ENCODE peak calls at places on chromosomes 12 and 14, in five cellular contexts. E is AG04450; O is CD8-positive, alpha-beta T cell; D is thyroid gland; S is right lobe of liver. J is an unnamed sample.

GRCh38 chr12:12585115-12585862 is 22.6 kb upstream of the DUSP16 start:
- DNase-seq in E (no peak), O (no peak), D (peak), S (no peak), J (no peak)

GRCh38 chr12:54215990-54216579 is 27.3 kb upstream of the SMUG1 start:
- DNase-seq in E (no peak), O (no peak), D (no peak), S (peak), J (no peak)

GRCh38 chr14:96811265-96811664 is 14.1 kb downstream of the VRK1 start:
- DNase-seq in E (peak), O (no peak), D (no peak), S (no peak), J (no peak)

GRCh38 chr14:71668186-71668912 is 263.9 kb upstream of the RGS6 start:
- DNase-seq in E (no peak), O (no peak), D (no peak), S (no peak), J (no peak)

GRCh38 chr12:68611094-68611818 is 557 bp downstream of the RAP1B start:
- DNase-seq in E (no peak), O (peak), D (peak), S (peak), J (no peak)

GRCh38 chr14:69154779-69155178 is 1.9 kb upstream of the DCAF5 start:
- DNase-seq in E (no peak), O (no peak), D (peak), S (no peak), J (no peak)

GRCh38 chr12:116318738-116319050 is 41.2 kb upstream of the MED13L start:
- DNase-seq in E (no peak), O (no peak), D (peak), S (no peak), J (no peak)

GRCh38 chr12:112540021-112540420 is 121.3 kb downstream of the PTPN11 start:
- DNase-seq in E (no peak), O (no peak), D (no peak), S (no peak), J (no peak)

GRCh38 chr12:94963649-94964048 is 39.8 kb downstream of the NDUFA12 start:
- DNase-seq in E (no peak), O (no peak), D (no peak), S (no peak), J (no peak)

GRCh38 chr12:1297206-1297605 is 297.2 kb downstream of the FBXL14 start:
- DNase-seq in E (no peak), O (no peak), D (no peak), S (no peak), J (no peak)

GRCh38 chr12:121964813-121965643 is 46.6 kb downstream of the CFAP251 start:
- DNase-seq in E (no peak), O (no peak), D (no peak), S (no peak), J (peak)

GRCh38 chr12:105192624-105193225 is 43.2 kb downstream of the APPL2 start:
- DNase-seq in E (no peak), O (no peak), D (no peak), S (no peak), J (no peak)

GRCh38 chr14:100994082-100994481 is 90.6 kb upstream of the RTL1 start:
- DNase-seq in E (no peak), O (no peak), D (no peak), S (no peak), J (no peak)

GRCh38 chr12:94405378-94406116 is 54.1 kb downstream of the CEP83 start:
- DNase-seq in E (no peak), O (no peak), D (no peak), S (no peak), J (no peak)

GRCh38 chr14:53152909-53153701 is at the start of gene DDHD1:
- DNase-seq in E (no peak), O (peak), D (peak), S (peak), J (no peak)

GRCh38 chr12:39813776-39814175 is 194.2 kb upstream of the ABCD2 start:
- DNase-seq in E (no peak), O (no peak), D (no peak), S (no peak), J (no peak)

GRCh38 chr12:95182868-95183415 is 34.3 kb downstream of the FGD6 start:
- DNase-seq in E (no peak), O (no peak), D (no peak), S (no peak), J (no peak)

GRCh38 chr14:99440278-99440677 is 40.4 kb downstream of the SETD3 start:
- DNase-seq in E (no peak), O (no peak), D (no peak), S (no peak), J (no peak)

GRCh38 chr12:58803893-58804292 is 116.4 kb downstream of the LRIG3 start:
- DNase-seq in E (peak), O (no peak), D (no peak), S (no peak), J (no peak)

GRCh38 chr12:1220127-1221092 is 229.4 kb downstream of the ERC1 start:
- DNase-seq in E (no peak), O (no peak), D (no peak), S (no peak), J (no peak)

GRCh38 chr12:56158926-56159461 is 835 bp downstream of the MYL6 start:
- DNase-seq in E (peak), O (peak), D (peak), S (peak), J (no peak)

GRCh38 chr12:8081228-8081920 is 700 bp upstream of the NECAP1 start:
- DNase-seq in E (no peak), O (peak), D (peak), S (no peak), J (no peak)

GRCh38 chr12:9331218-9331626 is 123.0 kb upstream of the PZP start:
- DNase-seq in E (no peak), O (peak), D (peak), S (peak), J (no peak)

GRCh38 chr12:50101663-50102062 is 2.1 kb upstream of the GPD1 start:
- DNase-seq in E (peak), O (no peak), D (no peak), S (no peak), J (no peak)

GRCh38 chr14:68373847-68374582 is 418.9 kb downstream of the ZFP36L1 start:
- DNase-seq in E (no peak), O (no peak), D (no peak), S (no peak), J (no peak)

GRCh38 chr12:62588916-62589315 is 122.3 kb downstream of the MON2 start:
- DNase-seq in E (peak), O (no peak), D (no peak), S (no peak), J (no peak)

GRCh38 chr14:58772814-58773620 is 135.3 kb downstream of the DACT1 start:
- DNase-seq in E (no peak), O (no peak), D (no peak), S (no peak), J (no peak)

GRCh38 chr12:57868211-57868610 is 21.7 kb upstream of the CTDSP2 start:
- DNase-seq in E (no peak), O (no peak), D (no peak), S (no peak), J (no peak)

GRCh38 chr12:77816196-77816595 is 14.5 kb upstream of the NAV3 start:
- DNase-seq in E (no peak), O (no peak), D (no peak), S (no peak), J (no peak)

GRCh38 chr12:45727994-45728624 is 1.4 kb upstream of the ARID2 start:
- DNase-seq in E (no peak), O (no peak), D (no peak), S (no peak), J (no peak)

GRCh38 chr14:78363008-78363407 is 192.8 kb downstream of the NRXN3 start:
- DNase-seq in E (no peak), O (no peak), D (peak), S (no peak), J (no peak)

GRCh38 chr12:107584523-107584922 is 101.1 kb upstream of the PWP1 start:
- DNase-seq in E (no peak), O (no peak), D (peak), S (no peak), J (no peak)

GRCh38 chr12:107622005-107622404 is 63.6 kb upstream of the PWP1 start:
- DNase-seq in E (no peak), O (no peak), D (no peak), S (no peak), J (no peak)

GRCh38 chr14:72929316-72930080 is 3.2 kb downstream of the DCAF4 start:
- DNase-seq in E (no peak), O (no peak), D (no peak), S (no peak), J (no peak)

GRCh38 chr14:50759800-50760543 is 71.0 kb downstream of the NIN start:
- DNase-seq in E (no peak), O (no peak), D (no peak), S (no peak), J (no peak)

GRCh38 chr14:59631237-59631636 is 54.6 kb upstream of the CCDC175 start:
- DNase-seq in E (no peak), O (no peak), D (no peak), S (no peak), J (no peak)

GRCh38 chr14:69270795-69271708 is 11.1 kb downstream of the GALNT16 start:
- DNase-seq in E (no peak), O (no peak), D (no peak), S (no peak), J (no peak)

GRCh38 chr12:113467514-113468364 is 3.9 kb downstream of the LHX5 start:
- DNase-seq in E (no peak), O (no peak), D (no peak), S (no peak), J (no peak)

GRCh38 chr12:3882896-3883564 is 9.8 kb upstream of the PARP11 start:
- DNase-seq in E (no peak), O (no peak), D (no peak), S (no peak), J (no peak)
- TF ChIP-seq CTCF in E (no peak), O (no peak), D (peak), S (peak), J (peak)

GRCh38 chr12:6363010-6363329 is 12.4 kb downstream of the SCNN1A start:
- DNase-seq in E (no peak), O (no peak), D (no peak), S (no peak), J (no peak)
- H3K4me3 ChIP-seq in E (peak), O (no peak), D (peak), S (peak), J (peak)

GRCh38 chr12:27013606-27014084 is 539 bp downstream of the TM7SF3 start:
- DNase-seq in E (no peak), O (peak), D (peak), S (no peak), J (no peak)

GRCh38 chr12:27014085-27014858 is at the start of gene TM7SF3:
- DNase-seq in E (peak), O (peak), D (peak), S (peak), J (peak)

GRCh38 chr12:27014859-27015729 is 910 bp upstream of the TM7SF3 start:
- DNase-seq in E (no peak), O (no peak), D (no peak), S (no peak), J (no peak)

GRCh38 chr12:27018071-27018470 is 3.9 kb upstream of the TM7SF3 start:
- DNase-seq in E (no peak), O (no peak), D (no peak), S (no peak), J (no peak)

DNA sequence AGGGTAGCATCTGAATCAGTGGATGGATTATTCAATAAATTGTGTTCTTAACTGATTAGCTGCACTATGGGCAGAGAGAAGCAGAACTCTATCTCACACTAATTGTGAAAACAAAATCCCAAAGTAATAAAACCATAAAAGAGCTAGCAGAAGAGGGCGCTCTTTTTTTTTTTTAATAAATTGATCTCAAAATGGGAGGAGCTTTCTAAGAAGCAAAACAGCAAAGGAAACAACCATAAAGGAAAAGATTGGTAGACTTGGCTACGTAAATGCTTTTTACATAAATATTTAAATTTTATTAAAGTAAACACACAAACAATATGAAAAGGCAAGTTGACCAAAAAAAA is 1.5 kb upstream of the TM7SF3 start:
- DNase-seq in E (no peak), O (no peak), D (no peak), S (no peak), J (no peak)
- TF ChIP-seq CTCF in E (peak), O (peak), D (peak), S (peak), J (peak)

GRCh38 chr12:31477669-31478068 is 113.3 kb downstream of the DENND5B start:
- DNase-seq in E (no peak), O (no peak), D (no peak), S (no peak), J (no peak)

GRCh38 chr12:31478898-31479297 is 112.0 kb downstream of the DENND5B start:
- DNase-seq in E (no peak), O (no peak), D (no peak), S (no peak), J (no peak)

GRCh38 chr12:31481415-31481814 is 109.5 kb downstream of the DENND5B start:
- DNase-seq in E (no peak), O (no peak), D (no peak), S (no peak), J (no peak)

GRCh38 chr12:31478425-31478824 is 112.5 kb downstream of the DENND5B start:
- DNase-seq in E (no peak), O (no peak), D (no peak), S (no peak), J (no peak)

GRCh38 chr12:31479516-31480210 is 111.3 kb downstream of the DENND5B start:
- DNase-seq in E (no peak), O (no peak), D (no peak), S (no peak), J (no peak)
- H3K4me3 ChIP-seq in E (no peak), O (no peak), D (no peak), S (no peak), J (no peak)

GRCh38 chr14:22163051-22163450 is 426.0 kb downstream of the DAD1 start:
- DNase-seq in E (no peak), O (no peak), D (no peak), S (no peak), J (no peak)
- TF ChIP-seq CTCF in E (peak), O (no peak), D (no peak), S (peak), J (no peak)

DNA sequence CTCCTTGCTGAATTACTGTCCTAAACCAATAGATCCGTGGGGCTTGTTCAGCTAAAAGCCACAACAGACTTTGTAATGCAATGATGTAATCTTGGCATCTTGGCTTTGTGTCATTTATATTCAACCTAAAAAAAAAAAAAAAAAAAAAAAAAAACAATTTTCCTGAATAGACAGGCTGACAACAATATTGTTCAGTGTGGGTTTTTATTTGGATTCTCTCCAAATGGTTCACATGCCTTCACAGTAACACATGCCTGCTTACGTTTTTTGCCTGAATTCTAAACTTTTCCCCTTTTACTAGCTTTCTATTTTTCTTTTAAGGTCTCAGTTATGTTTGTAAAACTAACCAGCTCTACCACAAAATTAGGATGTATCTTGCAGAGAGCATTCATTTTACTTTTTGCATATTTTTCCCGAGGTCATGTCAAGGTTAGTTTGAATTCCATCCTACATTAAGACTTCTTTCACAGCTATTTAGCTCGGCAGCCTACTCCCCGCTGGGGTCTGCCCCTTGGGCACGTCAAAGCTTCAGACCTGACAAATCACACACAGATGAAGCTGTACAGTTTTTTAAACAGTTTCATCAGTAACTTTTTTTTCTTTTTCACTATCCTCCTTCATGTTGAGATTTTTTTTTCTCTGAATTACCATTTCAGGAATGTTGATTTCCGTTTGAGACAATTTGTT is 213.7 kb upstream of the NPAS3 start:
- DNase-seq in E (no peak), O (no peak), D (no peak), S (no peak), J (peak)
- H3K4me3 ChIP-seq in E (peak), O (no peak), D (no peak), S (peak), J (peak)

GRCh38 chr12:67025543-67026114 is 243.5 kb upstream of the CAND1 start:
- DNase-seq in E (no peak), O (peak), D (peak), S (no peak), J (peak)
- TF ChIP-seq CTCF in E (peak), O (peak), D (peak), S (peak), J (peak)

GRCh38 chr12:48998497-48999353 is 450 bp downstream of the DDN start:
- DNase-seq in E (no peak), O (no peak), D (no peak), S (no peak), J (no peak)
- H3K4me3 ChIP-seq in E (peak), O (peak), D (peak), S (peak), J (peak)

GRCh38 chr14:51805541-51805940 is 54.9 kb upstream of the GNG2 start:
- DNase-seq in E (no peak), O (no peak), D (no peak), S (no peak), J (no peak)
- TF ChIP-seq CTCF in E (no peak), O (no peak), D (no peak), S (no peak), J (no peak)

J was measured in HFF-Myc.